ENCODE peak calls at places on chromosomes 4 and X, in five cellular contexts. H, A, F, M and V are unnamed samples.

GRCh38 chr4:39044364-39044946 is 12.2 kb upstream of the TMEM156 start:
- DNase-seq in H (peak), A (peak), F (peak), M (peak), V (peak)

GRCh38 chr4:153094435-153094834 is 109.8 kb upstream of the TRIM2 start:
- DNase-seq in H (no peak), A (no peak), F (no peak), M (no peak), V (no peak)

GRCh38 chrX:154599531-154599930 is 14.6 kb downstream of the CTAG1A start:
- DNase-seq in H (no peak), A (no peak), F (no peak), M (no peak), V (no peak)

GRCh38 chrX:23668335-23668734 is 1.0 kb downstream of the PRDX4 start:
- DNase-seq in H (no peak), A (no peak), F (no peak), M (no peak), V (no peak)

GRCh38 chrX:112513154-112513553 is 166.6 kb downstream of the LHFPL1 start:
- DNase-seq in H (no peak), A (no peak), F (peak), M (no peak), V (no peak)

GRCh38 chr4:155571184-155571944 is 95.3 kb upstream of the GUCY1A1 start:
- DNase-seq in H (no peak), A (no peak), F (no peak), M (no peak), V (peak)

GRCh38 chrX:17414839-17415238 is 39.8 kb downstream of the NHS start:
- DNase-seq in H (no peak), A (no peak), F (no peak), M (no peak), V (no peak)

GRCh38 chr4:135240796-135241195 is 1039.2 kb upstream of the PABPC4L start:
- DNase-seq in H (no peak), A (no peak), F (no peak), M (no peak), V (no peak)

GRCh38 chr4:8765631-8766590 is 105.7 kb downstream of the HMX1 start:
- DNase-seq in H (no peak), A (no peak), F (no peak), M (no peak), V (no peak)

GRCh38 chr4:1080961-1081688 is 32.2 kb downstream of the RNF212 start:
- DNase-seq in H (no peak), A (no peak), F (no peak), M (no peak), V (no peak)

GRCh38 chrX:100625985-100626491 is 10.6 kb downstream of the TSPAN6 start:
- DNase-seq in H (peak), A (no peak), F (no peak), M (no peak), V (no peak)

GRCh38 chr4:41124916-41125548 is 89.3 kb downstream of the APBB2 start:
- DNase-seq in H (no peak), A (no peak), F (no peak), M (no peak), V (no peak)

GRCh38 chr4:2093265-2093664 is 34.1 kb downstream of the NAT8L start:
- DNase-seq in H (no peak), A (no peak), F (no peak), M (no peak), V (no peak)

GRCh38 chr4:38080061-38080531 is 119.9 kb downstream of the PTTG2 start:
- DNase-seq in H (no peak), A (no peak), F (no peak), M (no peak), V (no peak)

GRCh38 chr4:156778093-156778492 is 193.5 kb downstream of the PDGFC start:
- DNase-seq in H (no peak), A (no peak), F (no peak), M (no peak), V (no peak)

GRCh38 chrX:2489446-2490445 is 11.0 kb downstream of the DHRSX start:
- DNase-seq in H (no peak), A (no peak), F (no peak), M (no peak), V (no peak)

GRCh38 chrX:77640702-77641101 is 145.3 kb downstream of the ATRX start:
- DNase-seq in H (no peak), A (no peak), F (no peak), M (no peak), V (no peak)

GRCh38 chrX:28773807-28774206 is 186.6 kb downstream of the IL1RAPL1 start:
- DNase-seq in H (no peak), A (no peak), F (no peak), M (no peak), V (no peak)

GRCh38 chr4:184782731-184783472 is 42.9 kb downstream of the ACSL1 start:
- DNase-seq in H (no peak), A (no peak), F (no peak), M (no peak), V (peak)

GRCh38 chr4:137640156-137640837 is 108.0 kb upstream of the PCDH18 start:
- DNase-seq in H (no peak), A (no peak), F (no peak), M (no peak), V (no peak)

GRCh38 chrX:111608724-111609123 is 72.2 kb upstream of the ALG13 start:
- DNase-seq in H (no peak), A (no peak), F (no peak), M (no peak), V (no peak)

GRCh38 chr4:60945641-60946040 is 254.5 kb upstream of the ADGRL3 start:
- DNase-seq in H (no peak), A (no peak), F (no peak), M (no peak), V (no peak)

GRCh38 chr4:70829015-70829414 is 10.7 kb downstream of the GRSF1 start:
- DNase-seq in H (no peak), A (no peak), F (no peak), M (no peak), V (no peak)

GRCh38 chrX:1444896-1445480 is 7.7 kb downstream of the ASMTL start:
- DNase-seq in H (no peak), A (no peak), F (no peak), M (no peak), V (no peak)

GRCh38 chrX:3743821-3744439 is 30.5 kb upstream of the PRKX start:
- DNase-seq in H (no peak), A (no peak), F (peak), M (no peak), V (no peak)

GRCh38 chr4:188201851-188202250 is 62.6 kb downstream of the TRIML1 start:
- DNase-seq in H (no peak), A (no peak), F (no peak), M (no peak), V (no peak)

GRCh38 chr4:86556791-86557415 is 37.2 kb upstream of the PTPN13 start:
- DNase-seq in H (no peak), A (no peak), F (no peak), M (no peak), V (no peak)

GRCh38 chr4:137253949-137254348 is 278.3 kb downstream of the PCDH18 start:
- DNase-seq in H (peak), A (no peak), F (no peak), M (no peak), V (no peak)

GRCh38 chr4:73684097-73684496 is 56.3 kb upstream of the CXCL8 start:
- DNase-seq in H (no peak), A (no peak), F (no peak), M (no peak), V (no peak)

GRCh38 chrX:23952984-23953907 is 45.4 kb downstream of the CXorf58 start:
- DNase-seq in H (no peak), A (no peak), F (no peak), M (no peak), V (no peak)

GRCh38 chrX:134520860-134521390 is 61.0 kb downstream of the HPRT1 start:
- DNase-seq in H (peak), A (peak), F (no peak), M (peak), V (peak)

GRCh38 chr4:78606530-78607095 is 55.0 kb downstream of the ANXA3 start:
- DNase-seq in H (no peak), A (no peak), F (no peak), M (no peak), V (no peak)

GRCh38 chr4:182808673-182809416 is 108.3 kb downstream of the DCTD start:
- DNase-seq in H (no peak), A (no peak), F (no peak), M (no peak), V (no peak)